ENCODE peak calls at places on chromosomes 3 and 15, in five cellular contexts. I, K, X, E and H are unnamed samples.
A peak's percentile ranks its signal among the peaks of the same experiment; 100 is the strongest.

GRCh38 chr3:171825222-171825828 is 15.0 kb upstream of the PLD1 start:
- DNase-seq in I (peak; percentile 96), K (no peak), X (no peak), E (no peak), H (no peak)

GRCh38 chr15:85044251-85044853 is 62.7 kb downstream of the PDE8A start:
- DNase-seq in I (peak; percentile 80), K (peak; percentile 87), X (peak; percentile 59), E (peak; percentile 75), H (peak; percentile 43)

GRCh38 chr15:57667171-57667924 is 39.2 kb upstream of the POLR2M start:
- DNase-seq in I (peak; percentile 71), K (no peak), X (peak; percentile 30), E (peak; percentile 37), H (no peak)

GRCh38 chr15:81752149-81752942 is 293.5 kb downstream of the MEX3B start:
- DNase-seq in I (peak; percentile 15), K (peak; percentile 71), X (peak; percentile 42), E (peak; percentile 58), H (peak; percentile 42)

GRCh38 chr3:16455946-16456345 is 57.6 kb downstream of the RFTN1 start:
- DNase-seq in I (no peak), K (no peak), X (no peak), E (no peak), H (no peak)

GRCh38 chr15:62269504-62269903 is 104.4 kb upstream of the C2CD4B start:
- DNase-seq in I (no peak), K (no peak), X (no peak), E (no peak), H (no peak)

GRCh38 chr3:183800221-183800863 is 25.0 kb downstream of the MAP6D1 start:
- DNase-seq in I (no peak), K (no peak), X (no peak), E (no peak), H (no peak)

GRCh38 chr3:187979543-187979942 is 174.4 kb upstream of the LPP start:
- DNase-seq in I (no peak), K (no peak), X (no peak), E (no peak), H (no peak)

GRCh38 chr15:90939756-90940155 is 4.7 kb downstream of the UNC45A start:
- DNase-seq in I (no peak), K (no peak), X (no peak), E (no peak), H (no peak)

GRCh38 chr3:168847293-168847883 is 751.7 kb upstream of the GOLIM4 start:
- DNase-seq in I (peak; percentile 57), K (no peak), X (no peak), E (peak; percentile 13), H (peak; percentile 17)

GRCh38 chr3:39260957-39261356 is 18.9 kb downstream of the CX3CR1 start:
- DNase-seq in I (peak; percentile 71), K (peak; percentile 88), X (peak; percentile 73), E (peak; percentile 56), H (peak; percentile 29)

GRCh38 chr15:80010131-80010673 is 39.2 kb upstream of the BCL2A1 start:
- DNase-seq in I (no peak), K (peak; percentile 34), X (no peak), E (no peak), H (peak; percentile 79)

GRCh38 chr3:60403866-60404265 is 847.4 kb downstream of the FHIT start:
- DNase-seq in I (peak; percentile 6), K (no peak), X (no peak), E (no peak), H (no peak)

GRCh38 chr15:69557340-69558137 is 104.9 kb downstream of the RPLP1 start:
- DNase-seq in I (peak; percentile 94), K (peak; percentile 75), X (no peak), E (peak; percentile 64), H (peak; percentile 47)

GRCh38 chr3:9161811-9162210 is 87.6 kb downstream of the SRGAP3 start:
- DNase-seq in I (no peak), K (no peak), X (no peak), E (no peak), H (no peak)

GRCh38 chr3:146026547-146026946 is 134.4 kb downstream of the PLOD2 start:
- DNase-seq in I (no peak), K (no peak), X (no peak), E (no peak), H (no peak)

GRCh38 chr3:138950006-138950644 is 3.1 kb downstream of the FOXL2NB start:
- DNase-seq in I (peak; percentile 28), K (no peak), X (no peak), E (peak; percentile 42), H (peak; percentile 39)

GRCh38 chr15:63348392-63348791 is 33.3 kb downstream of the CA12 start:
- DNase-seq in I (peak; percentile 63), K (peak; percentile 85), X (peak; percentile 50), E (peak; percentile 89), H (peak; percentile 91)

GRCh38 chr3:106825962-106826605 is 551.2 kb upstream of the CCDC54 start:
- DNase-seq in I (peak; percentile 86), K (no peak), X (no peak), E (no peak), H (no peak)

GRCh38 chr3:16801223-16801622 is 83.5 kb upstream of the PLCL2 start:
- DNase-seq in I (no peak), K (no peak), X (no peak), E (no peak), H (no peak)

GRCh38 chr3:117202415-117202814 is 492.8 kb downstream of the TUSC7 start:
- DNase-seq in I (peak; percentile 10), K (peak; percentile 54), X (no peak), E (no peak), H (no peak)

GRCh38 chr3:117200962-117201361 is 491.4 kb downstream of the TUSC7 start:
- DNase-seq in I (no peak), K (no peak), X (no peak), E (no peak), H (no peak)

DNA sequence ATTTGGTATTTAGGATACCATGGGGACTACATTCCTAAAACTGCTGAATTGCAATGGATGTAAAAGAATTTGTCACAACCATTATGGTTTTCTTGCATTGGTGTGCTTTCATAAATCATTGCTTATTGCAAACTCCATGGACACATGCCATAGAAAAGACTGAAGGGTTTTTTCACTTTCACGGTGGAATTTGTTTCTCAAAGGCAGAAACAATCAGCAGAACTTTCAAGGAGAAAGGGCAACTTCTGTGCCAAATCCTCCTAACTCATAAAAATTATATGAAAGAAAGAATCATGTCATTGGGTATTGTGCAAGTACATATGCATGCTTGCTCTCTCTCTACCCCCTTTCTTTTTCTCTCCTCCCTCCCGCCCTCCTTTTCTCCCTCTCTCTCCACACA is 492.3 kb downstream of the TUSC7 start:
- DNase-seq in I (no peak), K (no peak), X (no peak), E (no peak), H (no peak)
- TF ChIP-seq POLR2A in I (no peak), K (no peak), X (no peak), E (no peak), H (no peak)

DNA sequence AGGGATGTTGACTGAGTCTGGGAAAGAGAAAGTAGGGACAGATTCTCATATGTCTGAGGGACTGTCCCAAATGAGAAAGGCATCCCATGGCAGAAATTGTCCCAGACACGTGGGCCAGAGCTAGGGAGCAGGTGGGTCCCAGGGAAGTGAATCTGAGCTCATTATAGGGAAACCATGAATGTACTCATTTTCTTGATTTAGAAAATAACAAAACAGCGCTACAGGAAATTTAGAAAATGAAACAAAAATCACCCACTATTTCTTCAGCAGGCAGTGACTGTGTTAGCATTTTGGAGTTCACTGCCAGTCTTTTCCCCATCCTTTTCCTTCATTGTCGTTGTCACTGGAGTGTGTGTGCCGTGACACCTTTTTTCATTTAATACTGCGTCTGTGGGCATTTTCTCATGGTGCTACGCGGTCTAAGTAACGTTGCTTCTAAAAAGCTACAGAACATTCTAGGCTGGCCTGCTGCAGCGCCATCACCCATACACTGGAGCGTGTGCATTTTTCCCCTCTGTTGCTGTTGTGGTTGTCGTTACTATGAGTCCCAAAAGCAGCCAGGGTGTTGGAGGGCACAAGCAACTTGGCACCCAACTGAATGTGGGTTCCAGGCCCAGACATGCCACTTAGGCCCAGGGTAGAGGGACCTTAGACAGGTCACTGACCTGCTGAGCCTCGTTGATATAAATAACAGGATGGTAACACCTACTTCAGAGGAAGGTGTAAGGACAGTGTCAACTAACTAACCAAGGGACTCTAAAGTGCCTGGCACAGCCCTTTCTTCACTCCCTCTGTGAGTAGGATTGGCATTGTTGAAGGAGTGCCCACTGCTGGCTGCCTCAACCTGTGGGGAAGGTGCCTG is 3.2 kb downstream of the CSK start:
- DNase-seq in I (no peak), K (no peak), X (no peak), E (no peak), H (no peak)
- H3K4me3 ChIP-seq in I (no peak overlapping the region), K (no peak overlapping the region), X (no peak overlapping the region), E (no peak overlapping the region), H (no peak overlapping the region)

DNA sequence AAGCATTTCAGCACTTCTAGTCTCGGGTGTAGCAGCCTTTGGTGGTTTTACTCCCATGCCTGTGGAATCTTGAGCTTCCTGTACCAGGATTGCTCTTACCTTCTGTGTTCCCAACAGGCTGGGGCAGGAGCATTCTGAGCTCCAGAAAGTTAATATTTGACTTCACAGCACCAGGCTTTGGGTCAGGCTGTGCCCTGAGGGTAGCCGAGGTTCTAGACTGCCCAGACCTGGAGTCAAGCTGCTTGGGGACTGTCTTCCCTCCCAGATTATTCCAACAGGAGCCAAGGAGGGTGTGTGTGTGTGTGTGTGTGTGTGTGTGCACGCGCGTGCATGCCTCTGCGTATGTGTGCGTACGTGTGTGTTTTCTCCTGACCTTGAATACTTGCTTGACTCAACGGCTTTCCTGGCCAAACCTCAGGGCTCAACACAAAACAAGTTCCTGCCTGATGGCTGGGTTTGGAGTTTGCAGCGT is 94.8 kb downstream of the FLNB start:
- DNase-seq in I (no peak), K (peak; percentile 82), X (no peak), E (peak; percentile 73), H (no peak)
- H3K36me3 ChIP-seq in I (peaks cover 72% of the 10 kb centered on the region), K (no peaks in the 10 kb centered on the region), X (no peaks in the 10 kb centered on the region), E (peaks cover 8% of the 10 kb centered on the region), H (peaks cover 18% of the 10 kb centered on the region)

DNA sequence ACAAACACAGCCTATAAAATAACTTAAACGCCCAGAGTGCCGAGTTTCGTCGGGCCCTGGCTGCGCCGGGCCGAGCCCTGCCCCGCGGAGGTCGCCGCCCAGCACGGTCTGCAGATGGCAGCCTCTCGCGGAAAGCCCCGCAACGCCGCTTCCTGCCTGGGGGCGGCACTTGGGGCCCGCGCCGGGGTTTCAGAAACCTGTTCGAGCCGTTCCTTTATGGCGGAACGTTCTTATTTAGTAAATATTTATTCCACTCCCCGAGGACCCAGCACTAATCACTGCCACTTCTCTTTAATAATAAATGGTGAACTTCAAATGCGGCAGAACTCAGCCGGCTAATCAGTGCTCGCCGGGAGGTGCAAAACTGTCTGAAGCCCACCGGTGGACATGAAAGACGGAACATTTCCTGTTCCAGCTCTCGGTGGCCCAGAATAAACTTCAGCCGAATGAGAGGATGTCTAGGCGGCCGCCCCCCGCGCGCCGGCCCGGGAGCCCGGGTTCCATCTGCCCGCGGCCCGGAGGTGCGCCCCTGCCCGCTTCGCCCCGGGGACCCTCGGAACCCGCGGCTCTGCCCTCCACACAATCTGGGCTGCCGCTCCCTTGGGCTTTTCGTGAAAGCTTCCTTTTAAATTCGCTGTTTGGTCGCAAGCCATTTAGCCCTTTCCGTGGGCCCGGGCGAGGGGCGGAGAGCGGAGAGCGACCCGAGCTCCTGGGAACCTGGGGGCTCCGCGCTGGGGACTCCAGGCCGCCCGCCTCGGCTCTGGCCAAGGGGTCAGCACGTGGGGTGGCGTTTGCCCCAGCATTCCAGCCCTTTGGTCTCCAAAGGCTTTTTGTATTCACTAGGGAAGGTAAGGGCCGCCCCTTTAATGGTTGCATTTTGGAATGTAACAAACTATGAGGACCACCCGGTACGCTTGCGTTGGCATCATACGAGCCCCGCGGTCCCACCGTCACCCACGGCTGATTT is 110.8 kb upstream of the ATP11B start:
- DNase-seq in I (peak; percentile 10), K (no peak), X (peak; percentile 32), E (peak; percentile 59), H (peak; percentile 31)
- TF ChIP-seq POLR2A in I (no peak), K (no peak), X (no peak), E (no peak), H (no peak)